ENCODE peak calls at places on chromosome 17, in four cellular contexts. C, G, T and J are unnamed samples. For H3K4me1, the result is how much of the 10 kb centered on the place peaks cover.

GRCh38 chr17:49977463-49978389 is 8.7 kb downstream of the DLX4 start:
- DNase-seq in G (no peak), T (no peak), C (no peak), J (no peak)

GRCh38 chr17:12037970-12038369 is 17.3 kb downstream of the MAP2K4 start:
- DNase-seq in G (no peak), T (no peak), C (no peak), J (no peak)

GRCh38 chr17:59842901-59843652 is 49.7 kb downstream of the TUBD1 start:
- DNase-seq in G (no peak), C (no peak), T (peak), J (no peak)

GRCh38 chr17:6508026-6508425 is 48.3 kb downstream of the PITPNM3 start:
- DNase-seq in T (no peak), C (peak), G (no peak), J (no peak)

GRCh38 chr17:76397687-76398522 is 13.5 kb downstream of the SPHK1 start:
- DNase-seq in G (peak), T (peak), C (peak), J (no peak)

GRCh38 chr17:15451681-15452080 is 15.7 kb downstream of the CDRT4 start:
- DNase-seq in T (no peak), G (no peak), C (no peak), J (no peak)

GRCh38 chr17:13562271-13562800 is 39.4 kb downstream of the HS3ST3A1 start:
- DNase-seq in G (no peak), T (peak), C (no peak), J (no peak)

GRCh38 chr17:77462101-77462500 is 321.3 kb downstream of the SEC14L1 start:
- DNase-seq in G (no peak), C (no peak), T (no peak), J (no peak)

GRCh38 chr17:36112572-36112971 is 8.9 kb downstream of the CCL4 start:
- DNase-seq in T (no peak), C (no peak), G (no peak), J (no peak)

GRCh38 chr17:13420294-13421277 is 181.1 kb downstream of the HS3ST3A1 start:
- DNase-seq in T (no peak), C (no peak), G (no peak), J (no peak)

GRCh38 chr17:17151962-17152361 is 54.2 kb downstream of the PLD6 start:
- DNase-seq in G (peak), T (peak), C (peak), J (no peak)

GRCh38 chr17:75771334-75772281 is 6.6 kb upstream of the GALK1 start:
- DNase-seq in G (no peak), T (no peak), C (peak), J (no peak)

GRCh38 chr17:28270055-28270454 is 48.9 kb upstream of the TMEM97 start:
- DNase-seq in T (no peak), G (no peak), C (peak), J (no peak)

GRCh38 chr17:16353702-16354174 is 469 bp upstream of the CENPV start:
- DNase-seq in C (peak), G (no peak), T (no peak), J (no peak)

GRCh38 chr17:73401911-73402310 is 90.1 kb upstream of the CDC42EP4 start:
- DNase-seq in C (no peak), G (no peak), T (no peak), J (no peak)

GRCh38 chr17:78176548-78177025 is 8.2 kb downstream of the SYNGR2 start:
- DNase-seq in C (no peak), G (no peak), T (peak), J (no peak)

GRCh38 chr17:57257213-57257873 is 1.0 kb downstream of the MSI2 start:
- DNase-seq in C (no peak), T (no peak), G (no peak), J (no peak)

GRCh38 chr17:64148699-64149098 is 18.8 kb upstream of the ERN1 start:
- DNase-seq in G (no peak), C (no peak), T (no peak), J (no peak)

GRCh38 chr17:19005442-19005773 is 844 bp upstream of the FAM83G start:
- DNase-seq in G (no peak), T (no peak), C (no peak), J (no peak)

GRCh38 chr17:32783602-32784001 is 93.3 kb downstream of the MYO1D start:
- DNase-seq in T (no peak), C (no peak), G (no peak), J (no peak)

GRCh38 chr17:29155966-29156338 is 24.2 kb downstream of the MYO18A start:
- DNase-seq in C (no peak), G (no peak), T (no peak), J (no peak)

GRCh38 chr17:64171041-64171440 is 41.1 kb upstream of the ERN1 start:
- DNase-seq in C (no peak), G (no peak), T (no peak), J (no peak)

GRCh38 chr17:72927146-72927545 is 165.3 kb downstream of the SLC39A11 start:
- DNase-seq in G (no peak), T (no peak), C (no peak), J (no peak)

GRCh38 chr17:60134396-60135159 is 15.2 kb upstream of the CA4 start:
- DNase-seq in G (no peak), C (peak), T (no peak), J (no peak)

GRCh38 chr17:51528116-51528515 is 267.8 kb downstream of the UTP18 start:
- DNase-seq in C (no peak), G (no peak), T (no peak), J (no peak)

GRCh38 chr17:59712856-59713255 is 5.4 kb downstream of the VMP1 start:
- DNase-seq in C (no peak), G (no peak), T (no peak), J (no peak)

GRCh38 chr17:82101767-82102679 is 4.0 kb upstream of the FASN start:
- DNase-seq in G (no peak), T (no peak), C (no peak), J (no peak)

GRCh38 chr17:82098169-82098938 is at the start of gene FASN:
- DNase-seq in T (peak), G (peak), C (peak), J (no peak)

GRCh38 chr17:82098939-82099765 is 1.1 kb upstream of the FASN start:
- DNase-seq in G (no peak), T (no peak), C (no peak), J (no peak)

GRCh38 chr17:82101301-82101715 is 3.3 kb upstream of the FASN start:
- DNase-seq in T (no peak), C (no peak), G (no peak), J (no peak)

GRCh38 chr17:82100502-82101298 is 2.7 kb upstream of the FASN start:
- DNase-seq in T (no peak), G (no peak), C (no peak), J (no peak)
- H3K4me1 ChIP-seq in T (under half), G (under half), C (half or more), J (half or more)

DNA sequence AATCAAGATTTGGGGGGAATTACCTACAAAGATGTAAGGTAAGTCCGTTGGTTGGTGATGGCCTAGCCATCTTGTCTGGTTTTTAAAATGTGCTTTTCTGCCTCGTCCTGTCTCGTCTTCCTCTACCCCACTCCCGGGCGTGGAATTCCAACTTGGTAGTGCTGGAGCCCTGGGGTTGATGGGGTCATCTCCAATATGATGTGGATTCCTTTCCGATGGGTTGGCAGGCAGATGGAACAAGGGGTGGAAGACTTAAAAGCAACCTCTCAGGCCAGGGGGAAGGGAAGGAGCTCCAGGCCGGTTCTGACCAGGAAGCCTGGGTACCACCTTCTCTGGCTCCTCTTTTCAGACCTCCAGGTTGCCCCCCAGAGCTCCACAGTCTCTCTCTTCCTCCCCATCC is 5.0 kb upstream of the HOXB2 start:
- DNase-seq in C (no peak), T (no peak), G (no peak), J (no peak)
- H3K4me3 ChIP-seq in C (no peak), T (no peak), G (no peak), J (no peak)

DNA sequence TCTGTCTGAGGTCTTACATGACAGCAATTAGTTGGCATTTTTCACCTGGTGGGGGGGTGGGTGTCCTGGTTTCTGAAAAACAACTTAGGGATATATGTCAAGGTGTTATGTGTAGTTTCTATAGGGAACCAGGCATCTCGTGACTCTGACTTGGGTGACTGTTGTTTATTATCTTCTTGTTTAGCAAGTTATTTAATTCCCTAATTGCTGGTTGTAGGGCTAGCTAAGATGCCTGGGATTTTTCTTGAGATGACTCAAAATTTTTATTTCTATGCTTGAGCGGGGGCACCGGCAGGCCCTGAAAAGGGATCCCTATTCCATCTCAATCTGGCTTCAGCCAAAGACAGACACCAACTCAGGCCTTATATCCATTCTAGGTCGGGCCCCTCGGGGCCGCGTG is 3.2 kb downstream of the DPH1 start:
- DNase-seq in G (no peak), T (no peak), C (no peak), J (no peak)
- H3K4me1 ChIP-seq in G (under half), T (under half), C (under half), J (under half)

DNA sequence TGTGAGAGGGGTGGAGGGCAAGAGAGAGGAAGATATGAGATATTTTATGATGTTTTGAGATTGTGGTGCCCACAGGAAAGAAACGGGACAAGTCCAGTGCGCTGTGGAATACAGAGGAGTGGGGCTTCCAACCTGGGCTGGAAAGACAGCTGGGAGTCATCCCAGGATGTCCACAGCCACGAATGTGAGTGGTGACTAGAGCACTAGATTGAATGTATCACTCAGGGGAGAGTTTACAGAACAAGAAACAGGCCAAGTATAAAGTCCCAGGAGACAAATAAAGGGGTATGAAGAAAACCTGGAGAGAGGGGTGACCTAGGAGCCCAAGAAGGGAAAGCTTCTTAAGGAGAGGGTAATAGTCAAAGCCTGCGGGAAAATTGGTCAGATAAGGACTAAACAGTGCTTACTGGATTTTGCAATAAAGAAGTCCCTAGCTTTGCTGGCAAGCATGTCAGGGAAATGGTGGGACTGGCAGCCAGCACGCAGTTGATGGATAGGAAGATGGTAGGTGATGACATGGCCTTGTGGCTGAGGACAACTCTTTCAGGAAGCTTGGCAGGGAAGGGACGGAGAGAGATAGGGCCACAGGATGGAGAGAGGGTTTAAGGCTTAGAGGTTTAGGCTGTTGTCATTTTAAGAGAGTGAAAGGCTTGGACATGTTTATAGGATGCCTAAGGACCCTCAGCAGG is 114.5 kb downstream of the AXIN2 start:
- DNase-seq in T (no peak), C (no peak), G (no peak), J (no peak)
- H3K4me3 ChIP-seq in T (no peak), C (no peak), G (no peak), J (no peak)

DNA sequence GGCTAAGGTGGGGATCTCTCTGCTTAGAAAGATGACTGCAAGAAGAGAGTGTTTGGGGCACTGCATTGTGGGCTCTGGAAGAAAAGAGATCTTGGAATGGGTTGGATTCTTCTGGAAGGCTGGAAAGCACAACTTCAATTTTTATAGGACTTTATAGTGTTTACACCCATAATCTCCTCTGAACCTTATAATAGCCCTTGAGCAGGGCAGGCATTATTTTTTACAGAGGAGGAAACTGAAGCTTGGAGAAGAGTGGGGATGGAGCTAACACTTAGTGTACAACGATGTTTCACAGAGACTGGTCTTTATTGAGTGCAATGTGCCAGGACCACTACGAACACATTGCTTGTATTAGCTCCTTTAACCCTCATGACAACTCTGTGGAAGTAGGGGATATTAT is 10.4 kb downstream of the TNS4 start:
- DNase-seq in T (no peak), G (no peak), C (no peak), J (no peak)
- H3K4me1 ChIP-seq in T (under half), G (under half), C (half or more), J (half or more)

DNA sequence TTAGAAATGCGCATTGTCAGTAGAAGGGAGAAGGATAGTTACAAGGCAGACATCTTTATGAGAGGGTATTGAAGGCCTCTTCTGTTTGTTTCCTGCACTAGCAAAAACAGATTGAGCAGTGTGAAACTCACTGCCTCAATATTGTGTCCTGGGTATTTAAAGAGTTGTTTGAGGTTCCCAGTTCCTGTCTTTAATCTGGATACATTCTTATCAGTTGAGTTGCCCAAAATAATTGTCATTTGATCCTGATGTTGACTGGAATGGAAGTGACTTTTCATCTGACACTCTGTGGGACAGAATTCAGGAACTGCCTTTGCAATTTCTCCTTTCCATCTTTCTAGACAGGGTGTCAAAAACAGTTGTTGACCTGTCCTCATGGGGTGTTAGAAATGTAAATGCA is 1.7 kb downstream of the ATP6V0A1 start:
- DNase-seq in T (no peak), G (no peak), C (no peak), J (no peak)
- H3K4me3 ChIP-seq in T (no peak), G (peak), C (peak), J (peak)